ENCODE peak calls at places on chromosomes 11 and 22, in seven cellular contexts. One of them, this sample, is unnamed.
A peak's percentile ranks its signal among the peaks of the same experiment; 100 is the strongest.

GRCh38 chr22:39472570-39473556 is 16.1 kb downstream of the MGAT3 start:
- DNase-seq in effector memory CD8-positive, alpha-beta T cell: no peak
- DNase-seq in neural crest cell: no peak
- DNase-seq in stimulated activated CD8-positive, alpha-beta memory T cell treated with anti-CD3 and anti-CD28 coated beads, Interleukin-7, amount 100 ng/mL, for 48 hours: no peak
- DNase-seq in germinal center: peak; percentile 76
- DNase-seq in Caki2: no peak
- DNase-seq in brain microvascular endothelial cell: peak; percentile 62
- DNase-seq in this sample: peak; percentile 73

GRCh38 chr11:86244063-86244521 is 461 bp upstream of the EED start:
- DNase-seq in germinal center: peak; percentile 90
- DNase-seq in Caki2: peak; percentile 80
- DNase-seq in brain microvascular endothelial cell: peak; percentile 79
- DNase-seq in effector memory CD8-positive, alpha-beta T cell: no peak
- DNase-seq in stimulated activated CD8-positive, alpha-beta memory T cell treated with anti-CD3 and anti-CD28 coated beads, Interleukin-7, amount 100 ng/mL, for 48 hours: peak; percentile 76
- DNase-seq in neural crest cell: no peak
- DNase-seq in this sample: peak; percentile 91

GRCh38 chr11:65109231-65110198 is 2.2 kb upstream of the TM7SF2 start:
- DNase-seq in effector memory CD8-positive, alpha-beta T cell: no peak
- DNase-seq in brain microvascular endothelial cell: no peak
- DNase-seq in germinal center: no peak
- DNase-seq in stimulated activated CD8-positive, alpha-beta memory T cell treated with anti-CD3 and anti-CD28 coated beads, Interleukin-7, amount 100 ng/mL, for 48 hours: no peak
- DNase-seq in neural crest cell: no peak
- DNase-seq in Caki2: no peak
- DNase-seq in this sample: no peak

GRCh38 chr11:15059132-15059531 is 14.3 kb upstream of the CALCB start:
- DNase-seq in brain microvascular endothelial cell: no peak
- DNase-seq in effector memory CD8-positive, alpha-beta T cell: no peak
- DNase-seq in germinal center: no peak
- DNase-seq in Caki2: peak; percentile 4
- DNase-seq in neural crest cell: no peak
- DNase-seq in stimulated activated CD8-positive, alpha-beta memory T cell treated with anti-CD3 and anti-CD28 coated beads, Interleukin-7, amount 100 ng/mL, for 48 hours: no peak
- DNase-seq in this sample: no peak

GRCh38 chr11:41175304-41175972 is 284.0 kb downstream of the LRRC4C start:
- DNase-seq in brain microvascular endothelial cell: no peak
- DNase-seq in stimulated activated CD8-positive, alpha-beta memory T cell treated with anti-CD3 and anti-CD28 coated beads, Interleukin-7, amount 100 ng/mL, for 48 hours: no peak
- DNase-seq in effector memory CD8-positive, alpha-beta T cell: no peak
- DNase-seq in germinal center: no peak
- DNase-seq in Caki2: no peak
- DNase-seq in neural crest cell: no peak
- DNase-seq in this sample: no peak

GRCh38 chr11:92717240-92717639 is 252.2 kb upstream of the MTNR1B start:
- DNase-seq in germinal center: no peak
- DNase-seq in effector memory CD8-positive, alpha-beta T cell: no peak
- DNase-seq in brain microvascular endothelial cell: no peak
- DNase-seq in neural crest cell: no peak
- DNase-seq in Caki2: no peak
- DNase-seq in stimulated activated CD8-positive, alpha-beta memory T cell treated with anti-CD3 and anti-CD28 coated beads, Interleukin-7, amount 100 ng/mL, for 48 hours: no peak
- DNase-seq in this sample: no peak

GRCh38 chr11:125433454-125434121 is 62.5 kb downstream of the FEZ1 start:
- DNase-seq in Caki2: no peak
- DNase-seq in stimulated activated CD8-positive, alpha-beta memory T cell treated with anti-CD3 and anti-CD28 coated beads, Interleukin-7, amount 100 ng/mL, for 48 hours: no peak
- DNase-seq in effector memory CD8-positive, alpha-beta T cell: no peak
- DNase-seq in germinal center: peak; percentile 24
- DNase-seq in brain microvascular endothelial cell: peak; percentile 50
- DNase-seq in neural crest cell: peak; percentile 44
- DNase-seq in this sample: peak; percentile 66

GRCh38 chr11:68441466-68442230 is 18.9 kb upstream of the PPP6R3 start:
- DNase-seq in Caki2: no peak
- DNase-seq in stimulated activated CD8-positive, alpha-beta memory T cell treated with anti-CD3 and anti-CD28 coated beads, Interleukin-7, amount 100 ng/mL, for 48 hours: no peak
- DNase-seq in neural crest cell: no peak
- DNase-seq in brain microvascular endothelial cell: peak; percentile 36
- DNase-seq in germinal center: peak; percentile 34
- DNase-seq in effector memory CD8-positive, alpha-beta T cell: no peak
- DNase-seq in this sample: no peak

GRCh38 chr11:38593649-38594048 is 1995.6 kb upstream of the RAG2 start:
- DNase-seq in germinal center: no peak
- DNase-seq in Caki2: no peak
- DNase-seq in brain microvascular endothelial cell: no peak
- DNase-seq in neural crest cell: no peak
- DNase-seq in effector memory CD8-positive, alpha-beta T cell: no peak
- DNase-seq in stimulated activated CD8-positive, alpha-beta memory T cell treated with anti-CD3 and anti-CD28 coated beads, Interleukin-7, amount 100 ng/mL, for 48 hours: no peak
- DNase-seq in this sample: no peak

GRCh38 chr22:38110863-38111852 is 674 bp upstream of the BAIAP2L2 start:
- DNase-seq in stimulated activated CD8-positive, alpha-beta memory T cell treated with anti-CD3 and anti-CD28 coated beads, Interleukin-7, amount 100 ng/mL, for 48 hours: no peak
- DNase-seq in neural crest cell: no peak
- DNase-seq in effector memory CD8-positive, alpha-beta T cell: no peak
- DNase-seq in germinal center: no peak
- DNase-seq in brain microvascular endothelial cell: no peak
- DNase-seq in Caki2: peak; percentile 87
- DNase-seq in this sample: peak; percentile 76

GRCh38 chr11:91243065-91243464 is 981.6 kb upstream of the FAT3 start:
- DNase-seq in germinal center: no peak
- DNase-seq in neural crest cell: no peak
- DNase-seq in brain microvascular endothelial cell: no peak
- DNase-seq in effector memory CD8-positive, alpha-beta T cell: no peak
- DNase-seq in stimulated activated CD8-positive, alpha-beta memory T cell treated with anti-CD3 and anti-CD28 coated beads, Interleukin-7, amount 100 ng/mL, for 48 hours: no peak
- DNase-seq in Caki2: no peak
- DNase-seq in this sample: no peak

GRCh38 chr11:2771758-2772466 is 72.1 kb upstream of the KCNQ1OT1 start:
- DNase-seq in stimulated activated CD8-positive, alpha-beta memory T cell treated with anti-CD3 and anti-CD28 coated beads, Interleukin-7, amount 100 ng/mL, for 48 hours: no peak
- DNase-seq in Caki2: no peak
- DNase-seq in effector memory CD8-positive, alpha-beta T cell: no peak
- DNase-seq in germinal center: no peak
- DNase-seq in neural crest cell: no peak
- DNase-seq in brain microvascular endothelial cell: no peak
- DNase-seq in this sample: no peak

GRCh38 chr11:12290477-12290922 is 86.9 kb upstream of the PARVA start:
- DNase-seq in neural crest cell: no peak
- DNase-seq in germinal center: no peak
- DNase-seq in brain microvascular endothelial cell: no peak
- DNase-seq in stimulated activated CD8-positive, alpha-beta memory T cell treated with anti-CD3 and anti-CD28 coated beads, Interleukin-7, amount 100 ng/mL, for 48 hours: no peak
- DNase-seq in Caki2: no peak
- DNase-seq in effector memory CD8-positive, alpha-beta T cell: no peak
- DNase-seq in this sample: no peak

GRCh38 chr11:6646040-6646439 is 9.6 kb downstream of the DCHS1 start:
- DNase-seq in germinal center: no peak
- DNase-seq in brain microvascular endothelial cell: peak; percentile 72
- DNase-seq in Caki2: no peak
- DNase-seq in stimulated activated CD8-positive, alpha-beta memory T cell treated with anti-CD3 and anti-CD28 coated beads, Interleukin-7, amount 100 ng/mL, for 48 hours: no peak
- DNase-seq in neural crest cell: no peak
- DNase-seq in effector memory CD8-positive, alpha-beta T cell: no peak
- DNase-seq in this sample: no peak